ENCODE peak calls at places on chromosomes 5 and 9, in four cellular contexts. F, L, S and X are unnamed samples.

GRCh38 chr5:41410737-41411136 is 99.7 kb downstream of the PLCXD3 start:
- DNase-seq in F (no peak), L (no peak), S (no peak), X (no peak)

GRCh38 chr5:88683506-88684135 is 199.4 kb downstream of the MEF2C start:
- DNase-seq in F (no peak), L (no peak), S (no peak), X (no peak)

GRCh38 chr5:33994845-33995244 is 10.4 kb upstream of the SLC45A2 start:
- DNase-seq in F (peak), L (no peak), S (no peak), X (no peak)

GRCh38 chr5:44002381-44002901 is 386.8 kb downstream of the FGF10 start:
- DNase-seq in F (peak), L (no peak), S (no peak), X (no peak)

GRCh38 chr5:78903936-78904335 is 81.2 kb downstream of the ARSB start:
- DNase-seq in F (no peak), L (no peak), S (no peak), X (no peak)

GRCh38 chr5:96312383-96312782 is 120.7 kb downstream of the PCSK1 start:
- DNase-seq in F (no peak), L (no peak), S (no peak), X (no peak)

GRCh38 chr9:134623408-134624066 is 18.1 kb upstream of the COL5A1 start:
- DNase-seq in F (no peak), L (no peak), S (no peak), X (no peak)

GRCh38 chr9:124180557-124180956 is 77.2 kb upstream of the NEK6 start:
- DNase-seq in F (peak), L (no peak), S (no peak), X (no peak)

GRCh38 chr5:2534251-2534650 is 217.2 kb downstream of the IRX2 start:
- DNase-seq in F (no peak), L (no peak), S (no peak), X (no peak)

GRCh38 chr5:158058208-158058607 is 199.3 kb upstream of the CLINT1 start:
- DNase-seq in F (no peak), L (no peak), S (no peak), X (no peak)

GRCh38 chr5:159458217-159458711 is 128.0 kb upstream of the IL12B start:
- DNase-seq in F (no peak), L (no peak), S (no peak), X (no peak)

GRCh38 chr9:29129763-29130162 is 1556.5 kb upstream of the C9orf72 start:
- DNase-seq in F (no peak), L (no peak), S (no peak), X (no peak)

GRCh38 chr5:72130342-72130741 is 23.1 kb downstream of the MAP1B start:
- DNase-seq in F (peak), L (no peak), S (no peak), X (no peak)

GRCh38 chr5:61371474-61371873 is 39.4 kb downstream of the ZSWIM6 start:
- DNase-seq in F (no peak), L (no peak), S (no peak), X (no peak)

GRCh38 chr5:1105350-1106265 is 6.3 kb downstream of the SLC12A7 start:
- DNase-seq in F (no peak), L (peak), S (no peak), X (no peak)

GRCh38 chr9:113219972-113220371 is 1.1 kb downstream of the FKBP15 start:
- DNase-seq in F (no peak), L (no peak), S (no peak), X (no peak)

GRCh38 chr5:115583474-115583873 is 18.8 kb downstream of the TICAM2 start:
- DNase-seq in F (no peak), L (no peak), S (no peak), X (no peak)

GRCh38 chr5:39465843-39466242 is 41.1 kb upstream of the DAB2 start:
- DNase-seq in F (no peak), L (no peak), S (no peak), X (no peak)

GRCh38 chr5:75362474-75362975 is 25.5 kb downstream of the HMGCR start:
- DNase-seq in F (no peak), L (no peak), S (no peak), X (no peak)

GRCh38 chr9:81565609-81566008 is 123.7 kb downstream of the TLE1 start:
- DNase-seq in F (no peak), L (no peak), S (no peak), X (no peak)